ENCODE peak calls at places on chromosomes 3 and 15, in four cellular contexts. Q is GM23248, H is H1, R is HepG2. P is an unnamed sample. For H3K4me1, the result is how much of the 10 kb centered on the place peaks cover.

GRCh38 chr3:38003817-38004414 is 13.3 kb downstream of the VILL start:
- DNase-seq in Q (no peak), H (no peak), R (no peak), P (no peak)

GRCh38 chr15:71259866-71260265 is 144.6 kb downstream of the THSD4 start:
- DNase-seq in Q (no peak), H (no peak), R (no peak), P (no peak)

GRCh38 chr15:97718509-97718908 is 242.0 kb upstream of the ARRDC4 start:
- DNase-seq in Q (no peak), H (no peak), R (no peak), P (no peak)

GRCh38 chr15:74628949-74629348 is 13.3 kb downstream of the CLK3 start:
- DNase-seq in Q (no peak), H (no peak), R (no peak), P (no peak)

GRCh38 chr3:62238003-62238402 is 135.3 kb downstream of the FEZF2 start:
- DNase-seq in Q (no peak), H (no peak), R (no peak), P (no peak)

GRCh38 chr15:23877502-23878412 is 190.7 kb upstream of the NDN start:
- DNase-seq in Q (peak), H (no peak), R (peak), P (no peak)

GRCh38 chr15:90211440-90212168 is 10.5 kb downstream of the SEMA4B start:
- DNase-seq in Q (peak), H (no peak), R (no peak), P (no peak)

GRCh38 chr3:149018247-149018646 is 26.9 kb downstream of the GYG1 start:
- DNase-seq in Q (peak), H (no peak), R (peak), P (no peak)

GRCh38 chr3:14428087-14429067 is 26.0 kb downstream of the SLC6A6 start:
- DNase-seq in Q (no peak), H (no peak), R (no peak), P (no peak)

GRCh38 chr15:85771781-85772445 is 22.8 kb downstream of the KLHL25 start:
- DNase-seq in Q (peak), H (no peak), R (no peak), P (peak)

GRCh38 chr3:123411340-123412040 is 37.4 kb downstream of the ADCY5 start:
- DNase-seq in Q (no peak), H (no peak), R (no peak), P (no peak)
- H3K4me1 ChIP-seq in Q (under half), H (under half), R (under half), P (under half)

GRCh38 chr3:170100937-170101336 is 63.1 kb downstream of the GPR160 start:
- DNase-seq in Q (no peak), H (no peak), R (no peak), P (no peak)

GRCh38 chr3:170092907-170093306 is 55.1 kb downstream of the GPR160 start:
- DNase-seq in Q (no peak), H (no peak), R (no peak), P (no peak)

GRCh38 chr3:170098753-170099152 is 61.0 kb downstream of the GPR160 start:
- DNase-seq in Q (peak), H (no peak), R (no peak), P (no peak)

GRCh38 chr3:170096342-170096741 is 58.5 kb downstream of the GPR160 start:
- DNase-seq in Q (no peak), H (no peak), R (no peak), P (no peak)

GRCh38 chr3:170095771-170096170 is 58.0 kb downstream of the GPR160 start:
- DNase-seq in Q (no peak), H (no peak), R (no peak), P (no peak)
- H3K4me1 ChIP-seq in Q (under half), H (under half), R (under half), P (under half)

GRCh38 chr3:52310861-52311566 is 5.1 kb upstream of the DNAH1 start:
- DNase-seq in Q (no peak), H (no peak), R (no peak), P (no peak)
- H3K4me1 ChIP-seq in Q (under half), H (under half), R (half or more), P (under half)

GRCh38 chr3:193347507-193348501 is 30.7 kb downstream of the ATP13A5 start:
- DNase-seq in Q (no peak), H (no peak), R (no peak), P (no peak)
- H3K4me1 ChIP-seq in Q (under half), H (under half), R (under half), P (under half)

DNA sequence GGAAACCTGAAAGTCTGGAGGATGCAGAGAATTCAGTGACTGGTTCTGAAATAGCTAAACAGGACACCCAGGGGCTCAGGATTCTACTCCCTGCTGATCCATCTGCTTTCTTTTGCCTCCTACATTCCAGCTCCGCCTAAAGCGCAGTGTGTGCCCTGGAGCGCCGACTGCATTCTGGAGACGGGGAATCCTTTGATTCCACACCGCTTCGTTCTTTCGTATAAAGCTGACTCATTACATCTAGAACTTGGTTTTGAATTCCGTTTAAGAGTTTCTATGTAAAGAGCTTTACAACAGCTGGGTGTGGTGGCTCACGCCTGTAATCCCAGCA is 61.8 kb downstream of the SENP2 start:
- DNase-seq in Q (no peak), H (no peak), R (no peak), P (no peak)
- H3K4me1 ChIP-seq in Q (under half), H (under half), R (under half), P (under half)

P was measured in breast epithelium.